ENCODE peak calls at places on chromosomes 2 and 18, in nine cellular contexts. One of them, this sample, is unnamed.

GRCh38 chr2:101770672-101771071 is 73.2 kb downstream of the MAP4K4 start:
- DNase-seq in AG09309: no peak
- DNase-seq in astrocyte of the cerebellum: no peak
- DNase-seq in choroid plexus epithelial cell: peak; percentile 58
- DNase-seq in GM06990: no peak
- DNase-seq in astrocyte of the spinal cord: no peak
- DNase-seq in upper lobe of right lung: no peak
- DNase-seq in epithelial cell of proximal tubule: no peak
- DNase-seq in tibial nerve: no peak
- DNase-seq in this sample: no peak

GRCh38 chr2:61055557-61055956 is 10.1 kb upstream of the SANBR start:
- DNase-seq in upper lobe of right lung: no peak
- DNase-seq in tibial nerve: no peak
- DNase-seq in GM06990: no peak
- DNase-seq in AG09309: no peak
- DNase-seq in astrocyte of the cerebellum: no peak
- DNase-seq in astrocyte of the spinal cord: peak; percentile 45
- DNase-seq in epithelial cell of proximal tubule: no peak
- DNase-seq in choroid plexus epithelial cell: peak; percentile 30
- DNase-seq in this sample: no peak

GRCh38 chr2:173667014-173667413 is 298.2 kb downstream of the SP3 start:
- DNase-seq in astrocyte of the cerebellum: no peak
- DNase-seq in astrocyte of the spinal cord: no peak
- DNase-seq in upper lobe of right lung: no peak
- DNase-seq in GM06990: no peak
- DNase-seq in AG09309: no peak
- DNase-seq in tibial nerve: no peak
- DNase-seq in epithelial cell of proximal tubule: no peak
- DNase-seq in choroid plexus epithelial cell: peak; percentile 12
- DNase-seq in this sample: no peak

GRCh38 chr2:100889286-100889685 is 69.3 kb downstream of the NPAS2 start:
- DNase-seq in GM06990: no peak
- DNase-seq in epithelial cell of proximal tubule: no peak
- DNase-seq in astrocyte of the cerebellum: no peak
- DNase-seq in upper lobe of right lung: no peak
- DNase-seq in choroid plexus epithelial cell: no peak
- DNase-seq in AG09309: no peak
- DNase-seq in astrocyte of the spinal cord: no peak
- DNase-seq in tibial nerve: no peak
- DNase-seq in this sample: peak; percentile 36

GRCh38 chr2:171134624-171135230 is 26.0 kb downstream of the TLK1 start:
- DNase-seq in GM06990: no peak
- DNase-seq in astrocyte of the spinal cord: no peak
- DNase-seq in astrocyte of the cerebellum: peak; percentile 8
- DNase-seq in tibial nerve: no peak
- DNase-seq in epithelial cell of proximal tubule: no peak
- DNase-seq in upper lobe of right lung: no peak
- DNase-seq in AG09309: no peak
- DNase-seq in choroid plexus epithelial cell: peak; percentile 16
- DNase-seq in this sample: no peak

GRCh38 chr2:42974303-42974696 is 181.9 kb upstream of the HAAO start:
- DNase-seq in upper lobe of right lung: peak; percentile 27
- DNase-seq in AG09309: no peak
- DNase-seq in epithelial cell of proximal tubule: no peak
- DNase-seq in astrocyte of the spinal cord: no peak
- DNase-seq in astrocyte of the cerebellum: no peak
- DNase-seq in choroid plexus epithelial cell: no peak
- DNase-seq in GM06990: no peak
- DNase-seq in tibial nerve: no peak
- DNase-seq in this sample: no peak

GRCh38 chr18:36578871-36579270 is 249.9 kb downstream of the TPGS2 start:
- DNase-seq in choroid plexus epithelial cell: peak; percentile 36
- DNase-seq in astrocyte of the cerebellum: no peak
- DNase-seq in tibial nerve: no peak
- DNase-seq in GM06990: no peak
- DNase-seq in epithelial cell of proximal tubule: no peak
- DNase-seq in AG09309: peak; percentile 47
- DNase-seq in astrocyte of the spinal cord: peak; percentile 14
- DNase-seq in upper lobe of right lung: no peak
- DNase-seq in this sample: no peak

GRCh38 chr2:91442246-91442905 is 2750.9 kb downstream of the RPIA start:
- DNase-seq in choroid plexus epithelial cell: no peak
- DNase-seq in astrocyte of the spinal cord: no peak
- DNase-seq in upper lobe of right lung: peak; percentile 70
- DNase-seq in AG09309: no peak
- DNase-seq in astrocyte of the cerebellum: no peak
- DNase-seq in tibial nerve: no peak
- DNase-seq in epithelial cell of proximal tubule: no peak
- DNase-seq in GM06990: peak; percentile 3
- DNase-seq in this sample: no peak

GRCh38 chr2:101064868-101065549 is 62.9 kb downstream of the RPL31 start:
- DNase-seq in AG09309: no peak
- DNase-seq in astrocyte of the cerebellum: peak; percentile 4
- DNase-seq in epithelial cell of proximal tubule: peak; percentile 77
- DNase-seq in choroid plexus epithelial cell: peak; percentile 33
- DNase-seq in upper lobe of right lung: no peak
- DNase-seq in astrocyte of the spinal cord: peak; percentile 51
- DNase-seq in tibial nerve: no peak
- DNase-seq in GM06990: peak; percentile 25
- DNase-seq in this sample: no peak

GRCh38 chr18:34976534-34976898 is 64.7 kb upstream of the MAPRE2 start:
- DNase-seq in epithelial cell of proximal tubule: no peak
- DNase-seq in choroid plexus epithelial cell: no peak
- DNase-seq in astrocyte of the spinal cord: no peak
- DNase-seq in tibial nerve: no peak
- DNase-seq in astrocyte of the cerebellum: no peak
- DNase-seq in AG09309: no peak
- DNase-seq in upper lobe of right lung: no peak
- DNase-seq in GM06990: no peak
- DNase-seq in this sample: no peak

GRCh38 chr18:47249602-47250001 is 1.9 kb downstream of the SKOR2 start:
- DNase-seq in upper lobe of right lung: no peak
- DNase-seq in tibial nerve: no peak
- DNase-seq in epithelial cell of proximal tubule: no peak
- DNase-seq in astrocyte of the cerebellum: no peak
- DNase-seq in choroid plexus epithelial cell: no peak
- DNase-seq in GM06990: no peak
- DNase-seq in AG09309: no peak
- DNase-seq in astrocyte of the spinal cord: no peak
- DNase-seq in this sample: no peak

GRCh38 chr2:9165625-9166024 is 41.0 kb upstream of the ASAP2 start:
- DNase-seq in AG09309: no peak
- DNase-seq in epithelial cell of proximal tubule: no peak
- DNase-seq in astrocyte of the spinal cord: peak; percentile 64
- DNase-seq in GM06990: no peak
- DNase-seq in upper lobe of right lung: no peak
- DNase-seq in choroid plexus epithelial cell: peak; percentile 29
- DNase-seq in tibial nerve: no peak
- DNase-seq in astrocyte of the cerebellum: no peak
- DNase-seq in this sample: no peak

GRCh38 chr2:14350856-14351255 is 281.7 kb upstream of the LRATD1 start:
- DNase-seq in epithelial cell of proximal tubule: peak; percentile 20
- DNase-seq in AG09309: no peak
- DNase-seq in astrocyte of the spinal cord: no peak
- DNase-seq in choroid plexus epithelial cell: no peak
- DNase-seq in upper lobe of right lung: no peak
- DNase-seq in tibial nerve: no peak
- DNase-seq in astrocyte of the cerebellum: no peak
- DNase-seq in GM06990: no peak
- DNase-seq in this sample: no peak

GRCh38 chr2:232276739-232277313 is 101.7 kb upstream of the ALPP start:
- DNase-seq in upper lobe of right lung: no peak
- DNase-seq in astrocyte of the cerebellum: no peak
- DNase-seq in astrocyte of the spinal cord: no peak
- DNase-seq in epithelial cell of proximal tubule: no peak
- DNase-seq in tibial nerve: no peak
- DNase-seq in AG09309: no peak
- DNase-seq in GM06990: no peak
- DNase-seq in choroid plexus epithelial cell: peak; percentile 37
- DNase-seq in this sample: no peak

GRCh38 chr2:166375736-166376487 is at the start of gene SCN9A:
- DNase-seq in choroid plexus epithelial cell: peak; percentile 62
- DNase-seq in astrocyte of the spinal cord: peak; percentile 83
- DNase-seq in upper lobe of right lung: peak; percentile 93
- DNase-seq in tibial nerve: peak; percentile 41
- DNase-seq in astrocyte of the cerebellum: peak; percentile 15
- DNase-seq in epithelial cell of proximal tubule: no peak
- DNase-seq in GM06990: peak; percentile 25
- DNase-seq in AG09309: no peak
- DNase-seq in this sample: peak; percentile 18

GRCh38 chr2:166899676-166900075 is 11.4 kb downstream of the XIRP2 start:
- DNase-seq in GM06990: no peak
- DNase-seq in astrocyte of the spinal cord: no peak
- DNase-seq in astrocyte of the cerebellum: no peak
- DNase-seq in upper lobe of right lung: no peak
- DNase-seq in tibial nerve: no peak
- DNase-seq in choroid plexus epithelial cell: no peak
- DNase-seq in epithelial cell of proximal tubule: no peak
- DNase-seq in AG09309: no peak
- DNase-seq in this sample: no peak

GRCh38 chr2:141517180-141517851 is 613.5 kb downstream of the LRP1B start:
- DNase-seq in astrocyte of the cerebellum: no peak
- DNase-seq in tibial nerve: no peak
- DNase-seq in astrocyte of the spinal cord: no peak
- DNase-seq in upper lobe of right lung: no peak
- DNase-seq in AG09309: no peak
- DNase-seq in choroid plexus epithelial cell: no peak
- DNase-seq in GM06990: no peak
- DNase-seq in epithelial cell of proximal tubule: no peak
- DNase-seq in this sample: no peak

DNA sequence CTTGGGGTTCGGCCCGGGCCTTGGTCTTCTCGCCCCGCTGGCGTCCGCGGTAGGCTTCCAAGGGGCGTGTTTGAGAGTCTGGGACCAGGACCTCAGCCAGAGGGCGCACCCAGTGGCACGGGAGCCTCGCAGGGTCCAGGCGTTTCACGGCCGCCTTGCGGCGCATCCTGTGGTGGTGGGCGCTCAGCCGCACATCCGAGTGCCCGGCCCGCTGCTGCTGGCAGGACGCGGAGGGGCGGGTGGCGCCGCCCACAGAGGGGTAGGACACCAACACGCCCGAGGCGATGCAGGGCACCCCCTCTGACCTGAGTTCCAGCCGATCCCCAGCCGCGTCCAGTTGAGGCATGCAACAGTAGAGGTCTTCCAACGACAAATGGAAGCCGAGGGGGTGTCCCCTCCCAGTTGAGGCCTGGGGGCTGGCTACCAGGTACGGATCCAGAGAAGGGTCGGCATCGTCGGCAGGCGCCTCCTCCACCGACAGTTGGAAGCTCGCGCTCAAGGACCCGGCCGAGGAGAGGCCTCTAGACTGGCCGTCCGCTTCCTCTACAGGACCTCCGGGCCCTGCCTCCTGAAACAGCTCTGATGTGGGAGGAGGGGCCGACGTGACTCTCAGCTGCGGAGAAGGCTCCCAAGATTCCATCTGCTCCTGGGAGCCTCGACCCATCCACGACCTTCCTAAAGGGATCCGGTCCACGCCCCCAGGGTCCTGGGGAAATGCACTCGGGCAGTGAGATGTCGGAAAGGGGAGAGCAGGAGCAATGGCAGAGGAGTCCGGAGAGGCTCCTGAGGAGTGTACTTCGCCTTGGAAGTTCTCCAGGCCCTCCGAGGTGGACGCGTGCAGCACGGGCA is 6.3 kb downstream of the C2orf81 start:
- DNase-seq in epithelial cell of proximal tubule: no peak
- DNase-seq in choroid plexus epithelial cell: no peak
- DNase-seq in upper lobe of right lung: peak; percentile 74
- DNase-seq in astrocyte of the cerebellum: no peak
- DNase-seq in astrocyte of the spinal cord: no peak
- DNase-seq in tibial nerve: peak; percentile 42
- DNase-seq in AG09309: no peak
- DNase-seq in GM06990: peak; percentile 66
- DNase-seq in this sample: peak; percentile 91
- TF ChIP-seq CTCF in epithelial cell of proximal tubule: peak; percentile 32
- TF ChIP-seq CTCF in choroid plexus epithelial cell: peak; percentile 41
- TF ChIP-seq CTCF in upper lobe of right lung: peak; percentile 38
- TF ChIP-seq CTCF in astrocyte of the cerebellum: peak; percentile 16
- TF ChIP-seq CTCF in astrocyte of the spinal cord: peak; percentile 30
- TF ChIP-seq CTCF in tibial nerve: peak; percentile 15
- TF ChIP-seq CTCF in AG09309: peak; percentile 35
- TF ChIP-seq CTCF in GM06990: peak; percentile 17
- TF ChIP-seq CTCF in this sample: no peak

GRCh38 chr2:69393963-69394362 is 6.9 kb upstream of the GFPT1 start:
- DNase-seq in GM06990: no peak
- DNase-seq in tibial nerve: no peak
- DNase-seq in epithelial cell of proximal tubule: no peak
- DNase-seq in choroid plexus epithelial cell: no peak
- DNase-seq in astrocyte of the spinal cord: no peak
- DNase-seq in astrocyte of the cerebellum: no peak
- DNase-seq in upper lobe of right lung: no peak
- DNase-seq in AG09309: no peak
- DNase-seq in this sample: no peak
- H3K4me3 ChIP-seq in GM06990: no peak overlapping the region
- H3K4me3 ChIP-seq in tibial nerve: no peak overlapping the region
- H3K4me3 ChIP-seq in epithelial cell of proximal tubule: no peak overlapping the region
- H3K4me3 ChIP-seq in choroid plexus epithelial cell: no peak overlapping the region
- H3K4me3 ChIP-seq in astrocyte of the spinal cord: no peak overlapping the region
- H3K4me3 ChIP-seq in astrocyte of the cerebellum: no peak overlapping the region
- H3K4me3 ChIP-seq in upper lobe of right lung: no peak overlapping the region
- H3K4me3 ChIP-seq in AG09309: no peak overlapping the region
- H3K4me3 ChIP-seq in this sample: no peak overlapping the region

DNA sequence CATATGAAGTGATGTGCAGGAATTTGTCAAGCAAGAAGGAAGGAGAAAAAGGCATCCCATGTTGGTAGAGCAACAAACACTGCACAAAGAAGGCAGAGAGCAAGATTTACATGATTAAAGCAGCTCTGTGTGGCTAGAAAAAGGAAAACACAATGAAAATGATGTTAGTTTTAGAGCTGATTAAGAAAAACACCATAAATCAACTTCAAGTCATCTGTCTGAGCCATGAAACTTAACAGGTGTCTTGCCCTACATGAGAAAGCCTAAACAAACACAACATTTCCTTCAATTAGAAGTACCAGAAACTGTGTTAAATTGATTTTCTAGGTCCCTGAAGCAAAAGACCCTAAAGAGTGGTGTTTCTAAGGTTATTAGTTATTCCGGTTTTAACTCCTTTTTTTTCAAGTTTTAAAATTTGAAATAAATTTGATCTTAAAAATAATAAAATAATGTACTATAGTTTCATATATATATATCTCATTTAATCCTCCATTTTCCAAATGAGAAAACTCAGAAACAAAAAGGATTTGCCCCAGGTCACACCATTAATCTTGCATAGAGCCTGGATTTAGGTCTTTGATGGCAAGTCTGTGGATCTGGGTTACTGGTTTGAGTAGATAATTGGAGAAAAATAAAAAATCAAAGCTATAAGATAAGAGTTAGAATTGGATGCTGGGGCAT is 8.6 kb upstream of the DSC1 start:
- DNase-seq in AG09309: no peak
- DNase-seq in astrocyte of the spinal cord: no peak
- DNase-seq in choroid plexus epithelial cell: no peak
- DNase-seq in GM06990: no peak
- DNase-seq in tibial nerve: no peak
- DNase-seq in epithelial cell of proximal tubule: no peak
- DNase-seq in upper lobe of right lung: no peak
- DNase-seq in astrocyte of the cerebellum: no peak
- DNase-seq in this sample: no peak
- TF ChIP-seq CTCF in AG09309: no peak
- TF ChIP-seq CTCF in astrocyte of the spinal cord: no peak
- TF ChIP-seq CTCF in choroid plexus epithelial cell: no peak
- TF ChIP-seq CTCF in GM06990: no peak
- TF ChIP-seq CTCF in tibial nerve: no peak
- TF ChIP-seq CTCF in epithelial cell of proximal tubule: no peak
- TF ChIP-seq CTCF in upper lobe of right lung: no peak
- TF ChIP-seq CTCF in astrocyte of the cerebellum: no peak
- TF ChIP-seq CTCF in this sample: no peak

GRCh38 chr2:73893764-73894474 is 1.1 kb downstream of the ACTG2 start:
- DNase-seq in GM06990: no peak
- DNase-seq in choroid plexus epithelial cell: no peak
- DNase-seq in astrocyte of the cerebellum: no peak
- DNase-seq in upper lobe of right lung: no peak
- DNase-seq in tibial nerve: no peak
- DNase-seq in AG09309: no peak
- DNase-seq in epithelial cell of proximal tubule: no peak
- DNase-seq in astrocyte of the spinal cord: no peak
- DNase-seq in this sample: no peak
- H3K4me3 ChIP-seq in GM06990: no peak overlapping the region
- H3K4me3 ChIP-seq in choroid plexus epithelial cell: no peak overlapping the region
- H3K4me3 ChIP-seq in astrocyte of the cerebellum: no peak overlapping the region
- H3K4me3 ChIP-seq in upper lobe of right lung: peak overlapping the region; percentile 5
- H3K4me3 ChIP-seq in tibial nerve: no peak overlapping the region
- H3K4me3 ChIP-seq in AG09309: no peak overlapping the region
- H3K4me3 ChIP-seq in epithelial cell of proximal tubule: no peak overlapping the region
- H3K4me3 ChIP-seq in astrocyte of the spinal cord: no peak overlapping the region
- H3K4me3 ChIP-seq in this sample: no peak overlapping the region